ENCODE peak calls at places on chromosomes 4 and X, in four cellular contexts. Z is activated CD8-positive, alpha-beta memory T cell treated with anti-CD3 and anti-CD28 coated beads for 4 hours; O is fibroblast of lung; U is upper lobe of right lung. T is an unnamed sample.

GRCh38 chrX:8201896-8202331 is 30.8 kb upstream of the VCX2 start:
- DNase-seq in U (no peak), Z (no peak), O (peak), T (peak)

GRCh38 chr4:56532239-56532638 is 26.6 kb downstream of the ARL9 start:
- DNase-seq in O (no peak), U (no peak), Z (no peak), T (no peak)

GRCh38 chr4:47837582-47838294 is at the start of gene CORIN:
- DNase-seq in O (no peak), U (peak), Z (no peak), T (no peak)

GRCh38 chr4:2923678-2924173 is 39.5 kb downstream of the NOP14 start:
- DNase-seq in O (no peak), U (peak), Z (no peak), T (no peak)

GRCh38 chrX:154748712-154749339 is 2.1 kb downstream of the GAB3 start:
- DNase-seq in O (peak), Z (no peak), U (no peak), T (no peak)

GRCh38 chr4:149549911-149550310 is 265.7 kb downstream of the IQCM start:
- DNase-seq in U (no peak), Z (no peak), O (peak), T (peak)

GRCh38 chrX:12240491-12240890 is 102.2 kb downstream of the FRMPD4 start:
- DNase-seq in O (no peak), Z (no peak), U (no peak), T (no peak)

GRCh38 chrX:122565952-122566351 is 618.1 kb upstream of the GRIA3 start:
- DNase-seq in U (no peak), Z (no peak), O (peak), T (peak)

GRCh38 chr4:95478679-95479078 is 70.1 kb downstream of the UNC5C start:
- DNase-seq in Z (no peak), O (no peak), U (no peak), T (no peak)

GRCh38 chr4:16745009-16745408 is 153.4 kb downstream of the LDB2 start:
- DNase-seq in U (no peak), Z (no peak), O (peak), T (peak)

GRCh38 chr4:185700048-185700447 is 111.9 kb downstream of the SORBS2 start:
- DNase-seq in Z (no peak), U (no peak), O (no peak), T (peak)

GRCh38 chr4:176404591-176404990 is 84.8 kb downstream of the SPCS3 start:
- DNase-seq in Z (no peak), U (no peak), O (peak), T (peak)

GRCh38 chr4:176587920-176588319 is 204.8 kb downstream of the VEGFC start:
- DNase-seq in U (no peak), O (peak), Z (no peak), T (peak)

GRCh38 chr4:145167884-145168283 is 12.5 kb downstream of the OTUD4 start:
- DNase-seq in U (no peak), Z (no peak), O (no peak), T (no peak)

T was measured in astrocyte.